ENCODE peak calls at places on chromosome 9, in nine cellular contexts. Q, J, Z, L, W, B, N, D and M are unnamed samples.
A peak's percentile ranks its signal among the peaks of the same experiment; 100 is the strongest.

GRCh38 chr9:89814340-89815040 is 209.7 kb downstream of the GADD45G start:
- DNase-seq in Q (no peak), J (no peak), Z (no peak), L (no peak), W (peak; percentile 74), B (no peak), N (peak; percentile 29), D (no peak), M (peak; percentile 50)

GRCh38 chr9:134689320-134690181 is 47.9 kb downstream of the COL5A1 start:
- DNase-seq in Q (peak; percentile 75), J (no peak), Z (peak; percentile 92), L (peak; percentile 45), W (peak; percentile 70), B (no peak), N (peak; percentile 69), D (peak; percentile 85), M (peak; percentile 77)

GRCh38 chr9:96006961-96007360 is 131.5 kb downstream of the ERCC6L2 start:
- DNase-seq in Q (no peak), J (no peak), Z (no peak), L (no peak), W (no peak), B (no peak), N (peak; percentile 15), D (no peak), M (peak; percentile 54)

GRCh38 chr9:33135086-33135958 is 31.8 kb downstream of the B4GALT1 start:
- DNase-seq in Q (peak; percentile 64), J (no peak), Z (no peak), L (no peak), W (no peak), B (no peak), N (peak; percentile 32), D (no peak), M (no peak)

GRCh38 chr9:17859987-17860386 is 281.1 kb downstream of the SH3GL2 start:
- DNase-seq in Q (no peak), J (no peak), Z (no peak), L (no peak), W (no peak), B (no peak), N (no peak), D (no peak), M (no peak)

GRCh38 chr9:113205449-113206247 is 15.4 kb downstream of the FKBP15 start:
- DNase-seq in Q (no peak), J (no peak), Z (no peak), L (no peak), W (no peak), B (no peak), N (no peak), D (no peak), M (peak; percentile 15)

GRCh38 chr9:83231039-83231438 is 168.1 kb upstream of the RASEF start:
- DNase-seq in Q (no peak), J (no peak), Z (no peak), L (no peak), W (no peak), B (no peak), N (peak; percentile 15), D (no peak), M (no peak)

GRCh38 chr9:34170252-34170915 is 8.5 kb upstream of the UBAP1 start:
- DNase-seq in Q (peak; percentile 36), J (no peak), Z (no peak), L (no peak), W (no peak), B (no peak), N (no peak), D (no peak), M (no peak)

GRCh38 chr9:33234511-33235467 is 5.2 kb upstream of the SPINK4 start:
- DNase-seq in Q (no peak), J (no peak), Z (no peak), L (no peak), W (no peak), B (no peak), N (peak; percentile 59), D (no peak), M (no peak)

GRCh38 chr9:127360829-127361228 is 36.1 kb upstream of the SLC2A8 start:
- DNase-seq in Q (no peak), J (no peak), Z (no peak), L (no peak), W (peak; percentile 68), B (no peak), N (peak; percentile 56), D (no peak), M (peak; percentile 78)

GRCh38 chr9:91376239-91376638 is 14.5 kb upstream of the AUH start:
- DNase-seq in Q (no peak), J (no peak), Z (no peak), L (no peak), W (no peak), B (no peak), N (peak; percentile 74), D (no peak), M (peak; percentile 24)

GRCh38 chr9:84366683-84367082 is 26.1 kb upstream of the SLC28A3 start:
- DNase-seq in Q (no peak), J (no peak), Z (no peak), L (no peak), W (no peak), B (no peak), N (no peak), D (no peak), M (no peak)

GRCh38 chr9:22374021-22374420 is 72.6 kb upstream of the DMRTA1 start:
- DNase-seq in Q (no peak), J (no peak), Z (no peak), L (no peak), W (no peak), B (no peak), N (peak; percentile 4), D (no peak), M (no peak)

GRCh38 chr9:9612270-9612669 is 1000.5 kb downstream of the PTPRD start:
- DNase-seq in Q (no peak), J (no peak), Z (no peak), L (no peak), W (no peak), B (no peak), N (no peak), D (no peak), M (no peak)

GRCh38 chr9:133761641-133762248 is 23.6 kb upstream of the SARDH start:
- DNase-seq in Q (no peak), J (no peak), Z (peak; percentile 34), L (no peak), W (no peak), B (no peak), N (no peak), D (no peak), M (no peak)

GRCh38 chr9:94984891-94985476 is 258.5 kb downstream of the AOPEP start:
- DNase-seq in Q (no peak), J (no peak), Z (no peak), L (no peak), W (no peak), B (no peak), N (no peak), D (no peak), M (no peak)